ENCODE peak calls at places on chromosomes 2 and 18, in nine cellular contexts. One of them, this sample, is unnamed.
A peak's percentile ranks its signal among the peaks of the same experiment; 100 is the strongest.

GRCh38 chr2:175871331-175871730 is 130.7 kb downstream of the LNPK start:
- DNase-seq in AG09319: no peak
- DNase-seq in AG08396: no peak
- DNase-seq in cardiac muscle cell: peak; percentile 3
- DNase-seq in choroid plexus epithelial cell: no peak
- DNase-seq in NB4: no peak
- DNase-seq in hippocampal formation: no peak
- DNase-seq in DND-41: no peak
- DNase-seq in NCI-H2081: no peak
- DNase-seq in this sample: no peak

GRCh38 chr2:230671117-230671516 is 41.5 kb upstream of the CAB39 start:
- DNase-seq in hippocampal formation: no peak
- DNase-seq in choroid plexus epithelial cell: peak; percentile 53
- DNase-seq in AG08396: peak; percentile 58
- DNase-seq in cardiac muscle cell: peak; percentile 23
- DNase-seq in NCI-H2081: no peak
- DNase-seq in NB4: no peak
- DNase-seq in AG09319: no peak
- DNase-seq in DND-41: peak; percentile 27
- DNase-seq in this sample: no peak

GRCh38 chr2:29068513-29068912 is 5.8 kb downstream of the PCARE start:
- DNase-seq in choroid plexus epithelial cell: no peak
- DNase-seq in AG09319: no peak
- DNase-seq in DND-41: no peak
- DNase-seq in NCI-H2081: no peak
- DNase-seq in AG08396: no peak
- DNase-seq in cardiac muscle cell: no peak
- DNase-seq in NB4: no peak
- DNase-seq in hippocampal formation: no peak
- DNase-seq in this sample: peak; percentile 83

GRCh38 chr2:213148572-213149331 is 2.7 kb downstream of the IKZF2 start:
- DNase-seq in NB4: peak; percentile 8
- DNase-seq in choroid plexus epithelial cell: no peak
- DNase-seq in AG08396: no peak
- DNase-seq in DND-41: peak; percentile 41
- DNase-seq in cardiac muscle cell: no peak
- DNase-seq in hippocampal formation: peak; percentile 6
- DNase-seq in NCI-H2081: no peak
- DNase-seq in AG09319: no peak
- DNase-seq in this sample: no peak

GRCh38 chr2:44360749-44361329 is 455 bp downstream of the PREPL start:
- DNase-seq in cardiac muscle cell: peak; percentile 25
- DNase-seq in NCI-H2081: no peak
- DNase-seq in DND-41: no peak
- DNase-seq in hippocampal formation: no peak
- DNase-seq in NB4: no peak
- DNase-seq in choroid plexus epithelial cell: peak; percentile 46
- DNase-seq in AG09319: no peak
- DNase-seq in AG08396: peak; percentile 8
- DNase-seq in this sample: peak; percentile 24

GRCh38 chr2:161163438-161163837 is 3.2 kb downstream of the TANK start:
- DNase-seq in NCI-H2081: no peak
- DNase-seq in hippocampal formation: no peak
- DNase-seq in choroid plexus epithelial cell: no peak
- DNase-seq in AG09319: no peak
- DNase-seq in NB4: no peak
- DNase-seq in DND-41: no peak
- DNase-seq in AG08396: no peak
- DNase-seq in cardiac muscle cell: no peak
- DNase-seq in this sample: no peak

GRCh38 chr2:218097975-218098374 is 27.9 kb upstream of the CXCR2 start:
- DNase-seq in NB4: no peak
- DNase-seq in hippocampal formation: no peak
- DNase-seq in cardiac muscle cell: no peak
- DNase-seq in DND-41: no peak
- DNase-seq in AG09319: no peak
- DNase-seq in NCI-H2081: no peak
- DNase-seq in choroid plexus epithelial cell: no peak
- DNase-seq in AG08396: no peak
- DNase-seq in this sample: no peak

GRCh38 chr18:78995740-78996395 is 16.2 kb downstream of the SALL3 start:
- DNase-seq in DND-41: no peak
- DNase-seq in AG08396: no peak
- DNase-seq in hippocampal formation: no peak
- DNase-seq in NCI-H2081: no peak
- DNase-seq in AG09319: no peak
- DNase-seq in NB4: no peak
- DNase-seq in choroid plexus epithelial cell: no peak
- DNase-seq in cardiac muscle cell: no peak
- DNase-seq in this sample: peak; percentile 15

GRCh38 chr2:184956856-184957255 is 358.5 kb downstream of the ZNF804A start:
- DNase-seq in AG09319: no peak
- DNase-seq in AG08396: no peak
- DNase-seq in NB4: no peak
- DNase-seq in DND-41: no peak
- DNase-seq in choroid plexus epithelial cell: no peak
- DNase-seq in cardiac muscle cell: no peak
- DNase-seq in NCI-H2081: no peak
- DNase-seq in hippocampal formation: no peak
- DNase-seq in this sample: no peak

GRCh38 chr2:164954954-164955701 is at the start of gene SLC38A11:
- DNase-seq in AG08396: peak; percentile 23
- DNase-seq in DND-41: no peak
- DNase-seq in AG09319: no peak
- DNase-seq in NCI-H2081: peak; percentile 55
- DNase-seq in hippocampal formation: no peak
- DNase-seq in cardiac muscle cell: peak; percentile 12
- DNase-seq in choroid plexus epithelial cell: peak; percentile 37
- DNase-seq in NB4: no peak
- DNase-seq in this sample: no peak

GRCh38 chr2:63023444-63023843 is 27.2 kb upstream of the OTX1 start:
- DNase-seq in AG08396: peak; percentile 18
- DNase-seq in hippocampal formation: no peak
- DNase-seq in AG09319: no peak
- DNase-seq in choroid plexus epithelial cell: peak; percentile 72
- DNase-seq in DND-41: peak; percentile 48
- DNase-seq in cardiac muscle cell: peak; percentile 57
- DNase-seq in NB4: peak; percentile 63
- DNase-seq in NCI-H2081: peak; percentile 43
- DNase-seq in this sample: no peak

GRCh38 chr2:218888341-218888740 is 7.7 kb downstream of the WNT10A start:
- DNase-seq in choroid plexus epithelial cell: no peak
- DNase-seq in AG08396: no peak
- DNase-seq in AG09319: no peak
- DNase-seq in DND-41: no peak
- DNase-seq in NCI-H2081: no peak
- DNase-seq in NB4: no peak
- DNase-seq in cardiac muscle cell: no peak
- DNase-seq in hippocampal formation: no peak
- DNase-seq in this sample: no peak

GRCh38 chr2:7925506-7925905 is 756.4 kb upstream of the ID2 start:
- DNase-seq in AG08396: no peak
- DNase-seq in hippocampal formation: no peak
- DNase-seq in DND-41: no peak
- DNase-seq in AG09319: no peak
- DNase-seq in NB4: no peak
- DNase-seq in NCI-H2081: no peak
- DNase-seq in choroid plexus epithelial cell: no peak
- DNase-seq in cardiac muscle cell: no peak
- DNase-seq in this sample: no peak

GRCh38 chr18:50509012-50509411 is 50.9 kb upstream of the MAPK4 start:
- DNase-seq in hippocampal formation: no peak
- DNase-seq in AG08396: no peak
- DNase-seq in AG09319: no peak
- DNase-seq in choroid plexus epithelial cell: no peak
- DNase-seq in NCI-H2081: no peak
- DNase-seq in DND-41: no peak
- DNase-seq in NB4: no peak
- DNase-seq in cardiac muscle cell: no peak
- DNase-seq in this sample: no peak

GRCh38 chr18:79697976-79698375 is 18.4 kb downstream of the CTDP1 start:
- DNase-seq in AG08396: no peak
- DNase-seq in hippocampal formation: no peak
- DNase-seq in NCI-H2081: no peak
- DNase-seq in choroid plexus epithelial cell: no peak
- DNase-seq in NB4: no peak
- DNase-seq in DND-41: no peak
- DNase-seq in cardiac muscle cell: no peak
- DNase-seq in AG09319: no peak
- DNase-seq in this sample: no peak

GRCh38 chr2:71069376-71069775 is 928 bp downstream of the NAGK start:
- DNase-seq in choroid plexus epithelial cell: peak; percentile 5
- DNase-seq in DND-41: no peak
- DNase-seq in hippocampal formation: no peak
- DNase-seq in cardiac muscle cell: no peak
- DNase-seq in NB4: no peak
- DNase-seq in AG08396: peak; percentile 29
- DNase-seq in AG09319: no peak
- DNase-seq in NCI-H2081: no peak
- DNase-seq in this sample: no peak

GRCh38 chr2:170514140-170514539 is 201.0 kb upstream of the SP5 start:
- DNase-seq in AG08396: no peak
- DNase-seq in cardiac muscle cell: no peak
- DNase-seq in NB4: no peak
- DNase-seq in choroid plexus epithelial cell: no peak
- DNase-seq in NCI-H2081: no peak
- DNase-seq in hippocampal formation: no peak
- DNase-seq in AG09319: no peak
- DNase-seq in DND-41: no peak
- DNase-seq in this sample: no peak

GRCh38 chr2:36789181-36789804 is 92.8 kb downstream of the VIT start:
- DNase-seq in choroid plexus epithelial cell: no peak
- DNase-seq in AG08396: no peak
- DNase-seq in cardiac muscle cell: no peak
- DNase-seq in NB4: no peak
- DNase-seq in NCI-H2081: no peak
- DNase-seq in hippocampal formation: no peak
- DNase-seq in AG09319: no peak
- DNase-seq in DND-41: no peak
- DNase-seq in this sample: no peak

GRCh38 chr2:170502400-170503135 is 212.6 kb upstream of the SP5 start:
- DNase-seq in NB4: no peak
- DNase-seq in choroid plexus epithelial cell: no peak
- DNase-seq in hippocampal formation: no peak
- DNase-seq in AG09319: no peak
- DNase-seq in cardiac muscle cell: no peak
- DNase-seq in DND-41: no peak
- DNase-seq in AG08396: no peak
- DNase-seq in NCI-H2081: no peak
- DNase-seq in this sample: no peak